ENCODE peak calls at places on chromosomes 11 and 22, in seven cellular contexts. One of them, this sample, is unnamed.

GRCh38 chr11:66593303-66593635 is 284 bp downstream of the CCS start:
- ATAC-seq in left cardiac atrium: no peak
- ATAC-seq in psoas muscle: peak
- ATAC-seq in right cardiac atrium: no peak
- ATAC-seq in activated T-cell treated with anti-CD3 and anti-CD28 coated beads, Interleukin-2, amount 50 U/mL, for 4 hours: no peak
- ATAC-seq in K562: peak
- ATAC-seq in foreskin keratinocyte: peak
- ATAC-seq in this sample: no peak

GRCh38 chr22:31139866-31140716 is at the start of gene PLA2G3:
- ATAC-seq in left cardiac atrium: no peak
- ATAC-seq in psoas muscle: no peak
- ATAC-seq in right cardiac atrium: no peak
- ATAC-seq in activated T-cell treated with anti-CD3 and anti-CD28 coated beads, Interleukin-2, amount 50 U/mL, for 4 hours: no peak
- ATAC-seq in K562: peak
- ATAC-seq in foreskin keratinocyte: peak
- ATAC-seq in this sample: no peak

GRCh38 chr11:7575841-7576451 is 62.1 kb downstream of the PPFIBP2 start:
- ATAC-seq in left cardiac atrium: peak
- ATAC-seq in psoas muscle: peak
- ATAC-seq in right cardiac atrium: peak
- ATAC-seq in activated T-cell treated with anti-CD3 and anti-CD28 coated beads, Interleukin-2, amount 50 U/mL, for 4 hours: peak
- ATAC-seq in K562: no peak
- ATAC-seq in foreskin keratinocyte: peak
- ATAC-seq in this sample: peak

GRCh38 chr11:2002807-2003206 is 5.2 kb upstream of the H19 start:
- ATAC-seq in left cardiac atrium: peak
- ATAC-seq in psoas muscle: peak
- ATAC-seq in right cardiac atrium: no peak
- ATAC-seq in activated T-cell treated with anti-CD3 and anti-CD28 coated beads, Interleukin-2, amount 50 U/mL, for 4 hours: peak
- ATAC-seq in K562: peak
- ATAC-seq in foreskin keratinocyte: peak
- ATAC-seq in this sample: peak

GRCh38 chr11:1964348-1964747 is 17.2 kb downstream of the MRPL23 start:
- ATAC-seq in left cardiac atrium: no peak
- ATAC-seq in psoas muscle: no peak
- ATAC-seq in right cardiac atrium: no peak
- ATAC-seq in activated T-cell treated with anti-CD3 and anti-CD28 coated beads, Interleukin-2, amount 50 U/mL, for 4 hours: no peak
- ATAC-seq in K562: no peak
- ATAC-seq in foreskin keratinocyte: no peak
- ATAC-seq in this sample: no peak

GRCh38 chr11:72626637-72626936 is 47.6 kb downstream of the PDE2A start:
- ATAC-seq in left cardiac atrium: peak
- ATAC-seq in psoas muscle: no peak
- ATAC-seq in right cardiac atrium: peak
- ATAC-seq in activated T-cell treated with anti-CD3 and anti-CD28 coated beads, Interleukin-2, amount 50 U/mL, for 4 hours: no peak
- ATAC-seq in K562: no peak
- ATAC-seq in foreskin keratinocyte: no peak
- ATAC-seq in this sample: no peak

GRCh38 chr22:35961480-35961902 is 67.1 kb downstream of the RBFOX2 start:
- ATAC-seq in left cardiac atrium: peak
- ATAC-seq in psoas muscle: peak
- ATAC-seq in right cardiac atrium: peak
- ATAC-seq in activated T-cell treated with anti-CD3 and anti-CD28 coated beads, Interleukin-2, amount 50 U/mL, for 4 hours: no peak
- ATAC-seq in K562: no peak
- ATAC-seq in foreskin keratinocyte: no peak
- ATAC-seq in this sample: no peak

GRCh38 chr11:104163100-104164027 is 583 bp downstream of the PDGFD start:
- ATAC-seq in left cardiac atrium: peak
- ATAC-seq in psoas muscle: peak
- ATAC-seq in right cardiac atrium: peak
- ATAC-seq in activated T-cell treated with anti-CD3 and anti-CD28 coated beads, Interleukin-2, amount 50 U/mL, for 4 hours: no peak
- ATAC-seq in K562: no peak
- ATAC-seq in foreskin keratinocyte: peak
- ATAC-seq in this sample: no peak